ENCODE peak calls at places on chromosomes 5 and 9, in four cellular contexts. W is esophagus squamous epithelium, S is left lung, H is fibroblast of lung. G is an unnamed sample.

GRCh38 chr9:86846679-86847078 is 100.6 kb downstream of the GAS1 start:
- DNase-seq in S (no peak), W (no peak), H (peak), G (no peak)

GRCh38 chr9:4590430-4591122 is 71.5 kb upstream of the PLPP6 start:
- DNase-seq in H (peak), S (no peak), W (no peak), G (no peak)

GRCh38 chr5:129945031-129945430 is 40.8 kb downstream of the CHSY3 start:
- DNase-seq in S (no peak), W (no peak), H (peak), G (peak)

GRCh38 chr9:16485155-16485554 is 385.3 kb downstream of the BNC2 start:
- DNase-seq in S (no peak), H (no peak), W (no peak), G (no peak)

GRCh38 chr5:150159741-150160179 is 4.1 kb upstream of the PDGFRB start:
- DNase-seq in S (no peak), W (no peak), H (peak), G (no peak)

GRCh38 chr5:111930905-111931461 is 174.0 kb upstream of the NREP start:
- DNase-seq in W (no peak), H (no peak), S (peak), G (peak)

GRCh38 chr5:80686757-80687156 is 32.0 kb upstream of the DHFR start:
- DNase-seq in S (no peak), W (no peak), H (peak), G (peak)

GRCh38 chr9:128124451-128124850 is 3.1 kb downstream of the PTGES2 start:
- DNase-seq in H (no peak), S (no peak), W (no peak), G (no peak)

GRCh38 chr5:77774981-77775772 is 962 bp downstream of the TBCA start:
- DNase-seq in H (no peak), S (no peak), W (no peak), G (peak)

GRCh38 chr9:126979461-126979860 is 64.9 kb downstream of the RALGPS1 start:
- DNase-seq in W (no peak), S (no peak), H (no peak), G (no peak)

GRCh38 chr5:127871448-127872153 is 168.4 kb downstream of the CCDC192 start:
- DNase-seq in W (no peak), H (no peak), S (no peak), G (peak)

GRCh38 chr5:122362361-122362760 is 50.3 kb downstream of the SNCAIP start:
- DNase-seq in H (no peak), S (no peak), W (no peak), G (no peak)

GRCh38 chr5:164013077-164013670 is 507.8 kb downstream of the MAT2B start:
- DNase-seq in H (peak), S (no peak), W (no peak), G (peak)

GRCh38 chr5:137126829-137127228 is 372.3 kb downstream of the SPOCK1 start:
- DNase-seq in S (no peak), H (no peak), W (no peak), G (no peak)

GRCh38 chr5:176382721-176383120 is 5.7 kb downstream of the NOP16 start:
- DNase-seq in H (no peak), W (no peak), S (no peak), G (no peak)

GRCh38 chr5:5932824-5933223 is 445.5 kb downstream of the MED10 start:
- DNase-seq in W (no peak), H (no peak), S (no peak), G (no peak)

GRCh38 chr5:116536279-116537161 is 38.1 kb downstream of the SEMA6A start:
- DNase-seq in H (no peak), W (no peak), S (no peak), G (no peak)

GRCh38 chr9:13939129-13939528 is 374.8 kb downstream of the NFIB start:
- DNase-seq in H (peak), W (no peak), S (no peak), G (peak)

GRCh38 chr9:22815246-22815645 is 368.6 kb downstream of the DMRTA1 start:
- DNase-seq in S (no peak), H (no peak), W (no peak), G (no peak)

GRCh38 chr9:109619310-109619709 is 121.2 kb upstream of the PTPN3 start:
- DNase-seq in S (no peak), H (no peak), W (no peak), G (no peak)

GRCh38 chr5:99248066-99248465 is 319.3 kb upstream of the CHD1 start:
- DNase-seq in H (no peak), W (no peak), S (no peak), G (no peak)

DNA sequence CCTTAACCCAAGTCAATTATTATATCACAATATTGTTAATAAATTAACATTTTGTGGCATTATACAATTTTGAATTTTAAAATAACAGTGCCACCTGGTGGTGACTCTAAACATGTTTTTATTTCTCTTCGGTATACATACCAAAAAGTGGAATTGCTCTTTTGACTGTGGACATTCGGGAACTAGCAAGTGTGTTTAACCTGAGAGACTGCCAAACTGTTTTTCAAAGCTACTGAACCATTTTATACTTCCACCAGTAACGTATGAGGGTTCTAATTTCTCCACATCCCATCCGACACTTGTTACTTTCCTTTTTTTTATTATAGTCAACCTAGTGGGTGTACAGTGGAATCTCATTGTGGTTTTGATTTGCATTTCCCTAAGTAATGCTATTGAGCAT is 18.3 kb upstream of the HSDL2 start:
- DNase-seq in S (no peak), H (peak), W (no peak), G (no peak)
- TF ChIP-seq CTCF in S (peak), H (peak), W (peak), G (peak)

DNA sequence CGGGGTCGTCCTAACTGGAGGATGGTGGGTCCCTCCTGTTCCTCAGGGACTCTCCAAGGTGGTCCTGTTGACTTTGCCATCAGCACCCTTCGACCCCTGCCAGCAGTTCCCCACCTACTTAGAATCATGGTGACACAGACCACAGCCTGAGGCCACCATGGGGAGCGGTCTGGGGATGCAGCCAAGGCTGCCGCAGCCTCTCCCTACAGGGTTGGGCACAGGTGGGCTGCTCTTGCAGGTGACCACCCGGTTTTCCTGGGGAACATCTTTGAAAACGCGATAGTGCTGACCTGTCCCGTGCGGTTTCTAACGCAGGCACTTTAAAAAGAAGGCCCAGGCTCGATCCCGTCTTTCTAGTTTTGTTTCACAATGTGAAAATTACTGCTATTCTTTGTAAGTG is 12.7 kb upstream of the CEL start:
- DNase-seq in H (no peak), W (no peak), S (no peak), G (no peak)
- H3K27ac ChIP-seq in H (no peak), W (no peak), S (no peak), G (peak)

GRCh38 chr5:146622391-146622790 is 106.4 kb upstream of the GPR151 start:
- DNase-seq in W (no peak), S (no peak), H (no peak), G (no peak)
- TF ChIP-seq CTCF in W (no peak), S (peak), H (no peak), G (no peak)

DNA sequence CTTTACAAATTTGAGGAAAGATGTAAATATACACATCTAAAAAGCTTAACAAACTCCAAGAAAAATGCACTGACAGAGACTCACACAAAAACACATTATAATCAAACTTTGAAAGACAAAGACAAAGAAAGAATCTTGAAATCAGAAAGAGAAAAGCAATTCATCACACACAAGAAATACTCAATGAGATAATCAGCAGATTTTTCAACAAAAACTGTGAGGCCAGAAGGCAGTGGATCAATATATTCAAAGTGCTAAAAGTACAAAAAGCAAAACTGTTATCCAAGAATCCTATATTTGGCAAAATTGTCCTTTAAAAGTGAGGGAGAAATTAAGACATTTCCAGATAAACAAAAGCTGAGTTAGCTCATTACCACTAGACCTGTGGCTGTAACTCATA is 6.1 kb downstream of the TPD52L3 start:
- DNase-seq in W (no peak), S (no peak), H (no peak), G (no peak)
- H3K27ac ChIP-seq in W (no peak), S (no peak), H (no peak), G (no peak)

GRCh38 chr5:168234133-168234532 is 57.3 kb upstream of the WWC1 start:
- DNase-seq in H (no peak), W (no peak), S (no peak), G (peak)

GRCh38 chr5:168244838-168245555 is 46.4 kb upstream of the WWC1 start:
- DNase-seq in H (no peak), S (no peak), W (no peak), G (no peak)

GRCh38 chr5:168238422-168238821 is 53.0 kb upstream of the WWC1 start:
- DNase-seq in H (no peak), W (no peak), S (no peak), G (no peak)

GRCh38 chr5:168239325-168239724 is 52.1 kb upstream of the WWC1 start:
- DNase-seq in H (no peak), W (no peak), S (no peak), G (no peak)
- TF ChIP-seq CTCF in H (no peak), W (no peak), S (no peak), G (no peak)